ENCODE peak calls at places on chromosomes 4 and X, in four cellular contexts. M is bronchial epithelial cell, G is progenitor cell of endocrine pancreas, R is heart left ventricle. U is an unnamed sample.

GRCh38 chrX:45774961-45775360 is 574.3 kb upstream of the DIPK2B start:
- DNase-seq in M (peak; percentile 89), G (no peak), R (peak; percentile 19), U (peak; percentile 60)

GRCh38 chr4:172997851-172998250 is 170.8 kb upstream of the GALNT7 start:
- DNase-seq in M (peak; percentile 73), G (no peak), R (no peak), U (no peak)

GRCh38 chr4:55817691-55818090 is 1.9 kb upstream of the EXOC1L start:
- DNase-seq in M (no peak), G (no peak), R (no peak), U (no peak)

GRCh38 chrX:100645106-100645505 is 1.1 kb downstream of the SRPX2 start:
- DNase-seq in M (peak; percentile 54), G (no peak), R (no peak), U (peak; percentile 66)

GRCh38 chrX:17814557-17814956 is 46.5 kb downstream of the RAI2 start:
- DNase-seq in M (peak; percentile 7), G (no peak), R (no peak), U (peak; percentile 59)

GRCh38 chrX:48505481-48505880 is 3.3 kb upstream of the PORCN start:
- DNase-seq in M (no peak), G (no peak), R (no peak), U (peak; percentile 57)

GRCh38 chrX:40262641-40263560 is 165.1 kb upstream of the BCOR start:
- DNase-seq in M (peak; percentile 36), G (no peak), R (no peak), U (peak; percentile 80)

GRCh38 chr4:89531932-89532640 is 224.5 kb upstream of the GPRIN3 start:
- DNase-seq in M (no peak), G (no peak), R (no peak), U (no peak)

GRCh38 chr4:135243960-135244561 is 1042.5 kb upstream of the PABPC4L start:
- DNase-seq in M (no peak), G (no peak), R (no peak), U (peak; percentile 2)

GRCh38 chr4:124262211-124263179 is 450.0 kb downstream of the ANKRD50 start:
- DNase-seq in M (peak; percentile 77), G (peak; percentile 44), R (peak; percentile 58), U (peak; percentile 73)

U was measured in kidney tubule cell.